ENCODE peak calls at places on chromosomes 13 and 19, in five cellular contexts. G is HT1080; C is GM10248; I is EH; A is activated T-cell treated with anti-CD3 and anti-CD28 coated beads, Interleukin-2, amount 50 U/mL, for 72 hours. E is an unnamed sample.

GRCh38 chr19:28508666-28509065 is 704.3 kb downstream of the UQCRFS1 start:
- DNase-seq in G (no peak), C (no peak), I (no peak), A (no peak), E (no peak)

GRCh38 chr19:37980419-37980975 is 73.5 kb downstream of the SIPA1L3 start:
- DNase-seq in G (no peak), C (no peak), I (peak), A (no peak), E (no peak)

GRCh38 chr19:11495481-11495880 is 10.2 kb downstream of the ZNF653 start:
- DNase-seq in G (no peak), C (no peak), I (no peak), A (no peak), E (no peak)

GRCh38 chr13:49307365-49307764 is 59.6 kb downstream of the CDADC1 start:
- DNase-seq in G (no peak), C (no peak), I (no peak), A (no peak), E (no peak)

GRCh38 chr19:50514346-50515167 is 844 bp upstream of the ASPDH start:
- DNase-seq in G (no peak), C (no peak), I (no peak), A (no peak), E (peak)

GRCh38 chr19:5138606-5139594 is 170.0 kb downstream of the KDM4B start:
- DNase-seq in G (peak), C (peak), I (peak), A (peak), E (no peak)

GRCh38 chr19:19296953-19297689 is 23.2 kb downstream of the SUGP1 start:
- DNase-seq in G (no peak), C (no peak), I (no peak), A (no peak), E (no peak)

GRCh38 chr13:50893211-50893852 is 16.3 kb upstream of the RNASEH2B start:
- DNase-seq in G (peak), C (peak), I (peak), A (peak), E (no peak)

GRCh38 chr19:54653181-54653809 is 9.5 kb upstream of the LILRB4 start:
- DNase-seq in G (no peak), C (peak), I (peak), A (no peak), E (no peak)

GRCh38 chr13:36920612-36921185 is 661 bp upstream of the SMAD9 start:
- DNase-seq in G (peak), C (no peak), I (peak), A (no peak), E (no peak)

GRCh38 chr19:22595918-22596341 is 38.2 kb upstream of the ZNF492 start:
- DNase-seq in G (no peak), C (no peak), I (no peak), A (no peak), E (no peak)

GRCh38 chr13:77810430-77810829 is 108.2 kb downstream of the EDNRB start:
- DNase-seq in G (peak), C (peak), I (peak), A (no peak), E (no peak)

GRCh38 chr13:113787694-113788093 is 28.7 kb downstream of the TMEM255B start:
- DNase-seq in G (no peak), C (no peak), I (no peak), A (no peak), E (no peak)

GRCh38 chr13:31850041-31850440 is 110.7 kb downstream of the RXFP2 start:
- DNase-seq in G (no peak), C (no peak), I (no peak), A (no peak), E (no peak)

GRCh38 chr19:10593148-10593547 is 6.0 kb upstream of the AP1M2 start:
- DNase-seq in G (no peak), C (no peak), I (no peak), A (no peak), E (no peak)

GRCh38 chr19:3398114-3398899 is 31.9 kb downstream of the NFIC start:
- DNase-seq in G (no peak), C (no peak), I (no peak), A (no peak), E (no peak)

GRCh38 chr19:19262190-19263057 is 10.7 kb downstream of the TM6SF2 start:
- DNase-seq in G (no peak), C (no peak), I (no peak), A (no peak), E (no peak)

E was measured in DMS153.